ENCODE peak calls at places on chromosomes 5 and 9, in nine cellular contexts. One of them, this sample, is unnamed.

GRCh38 chr9:2085719-2086515 is 70.8 kb downstream of the SMARCA2 start:
- DNase-seq in OCI-LY7: no peak
- DNase-seq in heart right ventricle: peak; percentile 17
- DNase-seq in neural progenitor cell: no peak
- DNase-seq in Peyer's patch: no peak
- DNase-seq in astrocyte of the cerebellum: peak; percentile 29
- DNase-seq in psoas muscle: no peak
- DNase-seq in fibroblast of mammary gland: peak; percentile 86
- DNase-seq in uterus: peak; percentile 36
- DNase-seq in this sample: no peak

GRCh38 chr9:101674165-101674564 is 64.3 kb downstream of the GRIN3A start:
- DNase-seq in Peyer's patch: no peak
- DNase-seq in heart right ventricle: no peak
- DNase-seq in astrocyte of the cerebellum: no peak
- DNase-seq in uterus: no peak
- DNase-seq in OCI-LY7: no peak
- DNase-seq in fibroblast of mammary gland: no peak
- DNase-seq in psoas muscle: no peak
- DNase-seq in neural progenitor cell: no peak
- DNase-seq in this sample: no peak

GRCh38 chr5:113156271-113156878 is 179.8 kb downstream of the DCP2 start:
- DNase-seq in uterus: no peak
- DNase-seq in psoas muscle: no peak
- DNase-seq in neural progenitor cell: no peak
- DNase-seq in astrocyte of the cerebellum: no peak
- DNase-seq in OCI-LY7: no peak
- DNase-seq in fibroblast of mammary gland: no peak
- DNase-seq in Peyer's patch: no peak
- DNase-seq in heart right ventricle: no peak
- DNase-seq in this sample: no peak

GRCh38 chr5:39106332-39106731 is 32.1 kb upstream of the RICTOR start:
- DNase-seq in heart right ventricle: no peak
- DNase-seq in astrocyte of the cerebellum: no peak
- DNase-seq in uterus: no peak
- DNase-seq in fibroblast of mammary gland: peak; percentile 44
- DNase-seq in neural progenitor cell: no peak
- DNase-seq in Peyer's patch: no peak
- DNase-seq in OCI-LY7: no peak
- DNase-seq in psoas muscle: no peak
- DNase-seq in this sample: no peak

GRCh38 chr5:167949435-167949834 is 342.0 kb upstream of the WWC1 start:
- DNase-seq in psoas muscle: no peak
- DNase-seq in neural progenitor cell: no peak
- DNase-seq in Peyer's patch: no peak
- DNase-seq in OCI-LY7: no peak
- DNase-seq in fibroblast of mammary gland: no peak
- DNase-seq in uterus: no peak
- DNase-seq in astrocyte of the cerebellum: no peak
- DNase-seq in heart right ventricle: no peak
- DNase-seq in this sample: no peak

GRCh38 chr5:157748740-157749461 is 5.4 kb downstream of the LSM11 start:
- DNase-seq in fibroblast of mammary gland: peak; percentile 92
- DNase-seq in psoas muscle: no peak
- DNase-seq in Peyer's patch: no peak
- DNase-seq in astrocyte of the cerebellum: peak; percentile 31
- DNase-seq in uterus: peak; percentile 67
- DNase-seq in OCI-LY7: no peak
- DNase-seq in neural progenitor cell: no peak
- DNase-seq in heart right ventricle: no peak
- DNase-seq in this sample: peak; percentile 37

GRCh38 chr5:68875351-68875750 is 218.5 kb upstream of the SLC30A5 start:
- DNase-seq in Peyer's patch: no peak
- DNase-seq in astrocyte of the cerebellum: no peak
- DNase-seq in uterus: no peak
- DNase-seq in neural progenitor cell: no peak
- DNase-seq in fibroblast of mammary gland: no peak
- DNase-seq in psoas muscle: no peak
- DNase-seq in heart right ventricle: no peak
- DNase-seq in OCI-LY7: no peak
- DNase-seq in this sample: no peak

GRCh38 chr9:14396171-14396570 is 82.2 kb upstream of the NFIB start:
- DNase-seq in neural progenitor cell: no peak
- DNase-seq in Peyer's patch: no peak
- DNase-seq in fibroblast of mammary gland: no peak
- DNase-seq in heart right ventricle: peak; percentile 49
- DNase-seq in OCI-LY7: no peak
- DNase-seq in psoas muscle: peak; percentile 19
- DNase-seq in astrocyte of the cerebellum: no peak
- DNase-seq in uterus: no peak
- DNase-seq in this sample: no peak

GRCh38 chr5:100899675-100900074 is 3.4 kb downstream of the ST8SIA4 start:
- DNase-seq in neural progenitor cell: no peak
- DNase-seq in uterus: no peak
- DNase-seq in OCI-LY7: no peak
- DNase-seq in Peyer's patch: no peak
- DNase-seq in heart right ventricle: no peak
- DNase-seq in astrocyte of the cerebellum: no peak
- DNase-seq in psoas muscle: no peak
- DNase-seq in fibroblast of mammary gland: no peak
- DNase-seq in this sample: no peak

GRCh38 chr9:126587187-126588185 is 26.2 kb upstream of the LMX1B start:
- DNase-seq in Peyer's patch: no peak
- DNase-seq in OCI-LY7: no peak
- DNase-seq in uterus: no peak
- DNase-seq in psoas muscle: no peak
- DNase-seq in fibroblast of mammary gland: no peak
- DNase-seq in astrocyte of the cerebellum: no peak
- DNase-seq in heart right ventricle: peak; percentile 89
- DNase-seq in neural progenitor cell: no peak
- DNase-seq in this sample: peak; percentile 16

GRCh38 chr9:69134412-69134811 is 39.7 kb upstream of the TJP2 start:
- DNase-seq in psoas muscle: no peak
- DNase-seq in OCI-LY7: no peak
- DNase-seq in Peyer's patch: no peak
- DNase-seq in uterus: no peak
- DNase-seq in astrocyte of the cerebellum: no peak
- DNase-seq in heart right ventricle: peak; percentile 1
- DNase-seq in neural progenitor cell: no peak
- DNase-seq in fibroblast of mammary gland: no peak
- DNase-seq in this sample: no peak

GRCh38 chr9:125272697-125273096 is 11.1 kb downstream of the GAPVD1 start:
- DNase-seq in fibroblast of mammary gland: no peak
- DNase-seq in Peyer's patch: no peak
- DNase-seq in neural progenitor cell: no peak
- DNase-seq in psoas muscle: no peak
- DNase-seq in astrocyte of the cerebellum: no peak
- DNase-seq in heart right ventricle: no peak
- DNase-seq in OCI-LY7: no peak
- DNase-seq in uterus: no peak
- DNase-seq in this sample: no peak

GRCh38 chr9:14027114-14027812 is 286.7 kb downstream of the NFIB start:
- DNase-seq in Peyer's patch: no peak
- DNase-seq in psoas muscle: peak; percentile 35
- DNase-seq in uterus: peak; percentile 33
- DNase-seq in heart right ventricle: peak; percentile 81
- DNase-seq in neural progenitor cell: no peak
- DNase-seq in OCI-LY7: no peak
- DNase-seq in fibroblast of mammary gland: no peak
- DNase-seq in astrocyte of the cerebellum: no peak
- DNase-seq in this sample: no peak

GRCh38 chr5:143659614-143660238 is 152.2 kb upstream of the HMHB1 start:
- DNase-seq in uterus: no peak
- DNase-seq in fibroblast of mammary gland: no peak
- DNase-seq in heart right ventricle: no peak
- DNase-seq in astrocyte of the cerebellum: no peak
- DNase-seq in neural progenitor cell: no peak
- DNase-seq in psoas muscle: no peak
- DNase-seq in OCI-LY7: no peak
- DNase-seq in Peyer's patch: no peak
- DNase-seq in this sample: no peak

GRCh38 chr5:153159611-153160010 is 330.9 kb upstream of the GRIA1 start:
- DNase-seq in neural progenitor cell: no peak
- DNase-seq in heart right ventricle: no peak
- DNase-seq in fibroblast of mammary gland: peak; percentile 81
- DNase-seq in Peyer's patch: no peak
- DNase-seq in psoas muscle: no peak
- DNase-seq in astrocyte of the cerebellum: no peak
- DNase-seq in uterus: no peak
- DNase-seq in OCI-LY7: no peak
- DNase-seq in this sample: no peak

DNA sequence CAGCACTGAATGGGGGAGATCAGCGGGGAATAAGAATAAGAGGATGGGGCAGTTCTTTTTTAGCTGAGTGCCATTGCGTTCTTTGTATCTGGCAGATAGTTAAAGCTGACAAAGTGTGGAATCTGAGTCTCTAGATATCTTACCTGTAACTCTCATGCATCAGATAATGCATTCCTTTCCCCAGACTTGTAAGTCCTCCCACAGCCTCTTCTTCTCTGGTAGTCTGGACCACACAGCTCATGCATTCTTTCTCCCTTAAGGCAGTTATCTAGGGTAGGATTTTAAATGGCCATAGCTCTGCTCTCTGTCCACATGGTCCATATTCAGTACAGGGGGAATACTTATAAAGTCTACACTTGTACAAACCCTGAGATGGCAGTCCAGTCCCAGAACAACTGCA is 54.0 kb upstream of the FGF10 start:
- DNase-seq in Peyer's patch: no peak
- DNase-seq in neural progenitor cell: peak; percentile 3
- DNase-seq in astrocyte of the cerebellum: no peak
- DNase-seq in fibroblast of mammary gland: no peak
- DNase-seq in heart right ventricle: no peak
- DNase-seq in OCI-LY7: no peak
- DNase-seq in uterus: no peak
- DNase-seq in psoas muscle: no peak
- DNase-seq in this sample: no peak
- H3K4me3 ChIP-seq in Peyer's patch: no peak overlapping the region
- H3K4me3 ChIP-seq in neural progenitor cell: no peak overlapping the region
- H3K4me3 ChIP-seq in astrocyte of the cerebellum: no peak overlapping the region
- H3K4me3 ChIP-seq in fibroblast of mammary gland: no peak overlapping the region
- H3K4me3 ChIP-seq in heart right ventricle: no peak overlapping the region
- H3K4me3 ChIP-seq in OCI-LY7: no peak overlapping the region
- H3K4me3 ChIP-seq in uterus: no peak overlapping the region
- H3K4me3 ChIP-seq in psoas muscle: no peak overlapping the region
- H3K4me3 ChIP-seq in this sample: no peak overlapping the region

GRCh38 chr9:95124582-95125359 is 192.7 kb downstream of the FANCC start:
- DNase-seq in neural progenitor cell: peak; percentile 44
- DNase-seq in psoas muscle: no peak
- DNase-seq in Peyer's patch: no peak
- DNase-seq in uterus: no peak
- DNase-seq in heart right ventricle: no peak
- DNase-seq in OCI-LY7: no peak
- DNase-seq in astrocyte of the cerebellum: no peak
- DNase-seq in fibroblast of mammary gland: no peak
- DNase-seq in this sample: no peak
- TF ChIP-seq CTCF in neural progenitor cell: peak; percentile 52
- TF ChIP-seq CTCF in psoas muscle: peak; percentile 9
- TF ChIP-seq CTCF in Peyer's patch: peak; percentile 5
- TF ChIP-seq CTCF in uterus: peak; percentile 22
- TF ChIP-seq CTCF in heart right ventricle: no peak
- TF ChIP-seq CTCF in OCI-LY7: peak; percentile 35
- TF ChIP-seq CTCF in astrocyte of the cerebellum: no peak
- TF ChIP-seq CTCF in fibroblast of mammary gland: peak; percentile 16
- TF ChIP-seq CTCF in this sample: peak; percentile 38

GRCh38 chr9:35684921-35685320 is 4.8 kb downstream of the TPM2 start:
- DNase-seq in fibroblast of mammary gland: no peak
- DNase-seq in psoas muscle: no peak
- DNase-seq in astrocyte of the cerebellum: no peak
- DNase-seq in heart right ventricle: no peak
- DNase-seq in OCI-LY7: no peak
- DNase-seq in uterus: no peak
- DNase-seq in Peyer's patch: no peak
- DNase-seq in neural progenitor cell: no peak
- DNase-seq in this sample: no peak
- H3K4me3 ChIP-seq in fibroblast of mammary gland: no peak overlapping the region
- H3K4me3 ChIP-seq in psoas muscle: peak overlapping the region; percentile 100
- H3K4me3 ChIP-seq in astrocyte of the cerebellum: no peak overlapping the region
- H3K4me3 ChIP-seq in heart right ventricle: no peak overlapping the region
- H3K4me3 ChIP-seq in OCI-LY7: no peak overlapping the region
- H3K4me3 ChIP-seq in uterus: peak overlapping the region; percentile 71
- H3K4me3 ChIP-seq in Peyer's patch: no peak overlapping the region
- H3K4me3 ChIP-seq in neural progenitor cell: no peak overlapping the region
- H3K4me3 ChIP-seq in this sample: no peak overlapping the region

GRCh38 chr5:76583163-76584047 is 39.8 kb downstream of the F2RL2 start:
- DNase-seq in astrocyte of the cerebellum: no peak
- DNase-seq in OCI-LY7: peak; percentile 39
- DNase-seq in heart right ventricle: no peak
- DNase-seq in neural progenitor cell: no peak
- DNase-seq in Peyer's patch: no peak
- DNase-seq in uterus: no peak
- DNase-seq in fibroblast of mammary gland: peak; percentile 42
- DNase-seq in psoas muscle: no peak
- DNase-seq in this sample: no peak
- TF ChIP-seq CTCF in astrocyte of the cerebellum: peak; percentile 28
- TF ChIP-seq CTCF in OCI-LY7: peak; percentile 79
- TF ChIP-seq CTCF in heart right ventricle: peak; percentile 49
- TF ChIP-seq CTCF in neural progenitor cell: peak; percentile 45
- TF ChIP-seq CTCF in Peyer's patch: peak; percentile 53
- TF ChIP-seq CTCF in uterus: no peak
- TF ChIP-seq CTCF in fibroblast of mammary gland: peak; percentile 49
- TF ChIP-seq CTCF in psoas muscle: no peak
- TF ChIP-seq CTCF in this sample: peak; percentile 58

DNA sequence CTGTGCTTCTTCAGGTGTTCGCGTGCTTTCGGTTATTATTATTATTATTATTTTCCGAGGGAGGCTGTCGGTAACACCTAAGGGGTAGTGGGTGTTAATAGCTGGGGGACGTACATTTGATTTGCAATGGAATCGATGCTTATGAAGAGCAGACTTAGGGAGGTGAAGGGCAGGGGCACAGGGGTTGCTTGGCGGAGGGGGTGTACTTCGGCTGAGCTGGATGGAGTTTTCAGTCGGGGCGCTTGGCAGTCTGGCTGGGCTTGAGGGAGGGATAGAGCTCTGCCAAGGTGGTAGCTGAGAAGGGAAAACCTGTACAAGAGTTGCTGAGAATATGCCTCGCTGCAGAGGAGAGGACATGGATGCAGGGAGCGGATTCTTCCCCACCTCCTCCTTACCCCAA is 611 bp upstream of the PTPRD start:
- DNase-seq in astrocyte of the cerebellum: no peak
- DNase-seq in OCI-LY7: no peak
- DNase-seq in fibroblast of mammary gland: no peak
- DNase-seq in uterus: no peak
- DNase-seq in Peyer's patch: no peak
- DNase-seq in neural progenitor cell: no peak
- DNase-seq in heart right ventricle: no peak
- DNase-seq in psoas muscle: no peak
- DNase-seq in this sample: no peak
- H3K4me3 ChIP-seq in astrocyte of the cerebellum: peak overlapping the region; percentile 53
- H3K4me3 ChIP-seq in OCI-LY7: no peak overlapping the region
- H3K4me3 ChIP-seq in fibroblast of mammary gland: peak overlapping the region; percentile 6
- H3K4me3 ChIP-seq in uterus: no peak overlapping the region
- H3K4me3 ChIP-seq in Peyer's patch: no peak overlapping the region
- H3K4me3 ChIP-seq in neural progenitor cell: peak overlapping the region; percentile 91
- H3K4me3 ChIP-seq in heart right ventricle: no peak overlapping the region
- H3K4me3 ChIP-seq in psoas muscle: peak overlapping the region; percentile 52
- H3K4me3 ChIP-seq in this sample: peak overlapping the region; percentile 48

This sample was measured in retinal pigment epithelial cell.